ENCODE peak calls at places on chromosomes 16 and 17, in six cellular contexts. W is heart right ventricle, E is SK-N-SH, A is GM13976, D is left ventricle myocardium inferior, C is fibroblast of pulmonary artery. P is an unnamed sample.

GRCh38 chr16:30113031-30113710 is at the start of gene GDPD3:
- DNase-seq in W (peak), A (no peak), C (no peak), D (peak), E (no peak), P (no peak)

GRCh38 chr16:86213427-86214205 is 296.7 kb upstream of the FOXF1 start:
- DNase-seq in E (no peak), C (no peak), W (no peak), D (no peak), A (no peak), P (no peak)

GRCh38 chr17:68417317-68417716 is 40.0 kb downstream of the WIPI1 start:
- DNase-seq in E (no peak), W (no peak), D (no peak), C (no peak), A (no peak), P (no peak)

GRCh38 chr17:82000803-82001649 is 21.7 kb downstream of the CENPX start:
- DNase-seq in D (no peak), C (no peak), A (no peak), W (no peak), E (no peak), P (no peak)

GRCh38 chr17:54536306-54536705 is 364.3 kb upstream of the TOM1L1 start:
- DNase-seq in E (no peak), W (no peak), D (no peak), C (no peak), A (no peak), P (no peak)

GRCh38 chr16:67296422-67296821 is 17.1 kb downstream of the PLEKHG4 start:
- DNase-seq in E (no peak), W (no peak), C (peak), D (no peak), A (no peak), P (no peak)

GRCh38 chr17:40480501-40481003 is 20.9 kb downstream of the TNS4 start:
- DNase-seq in D (no peak), W (peak), C (peak), E (no peak), A (peak), P (peak)

GRCh38 chr17:39867891-39868553 is at the start of gene ZPBP2:
- DNase-seq in E (no peak), D (no peak), C (no peak), W (no peak), A (peak), P (peak)

GRCh38 chr17:67289174-67289876 is 44.3 kb upstream of the HELZ start:
- DNase-seq in C (peak), A (no peak), W (peak), E (no peak), D (peak), P (no peak)

GRCh38 chr17:40517981-40518380 is 16.6 kb upstream of the TNS4 start:
- DNase-seq in C (no peak), A (no peak), W (no peak), E (no peak), D (no peak), P (no peak)

GRCh38 chr17:38606646-38607611 is 1.2 kb upstream of the SRCIN1 start:
- DNase-seq in A (no peak), W (peak), E (no peak), C (no peak), D (peak), P (no peak)

GRCh38 chr17:17886253-17886652 is 49.5 kb upstream of the SREBF1 start:
- DNase-seq in D (peak), C (no peak), E (no peak), W (peak), A (no peak), P (no peak)

GRCh38 chr16:53055603-53056527 is 1.1 kb downstream of the CHD9 start:
- DNase-seq in W (no peak), D (no peak), E (peak), C (peak), A (no peak), P (peak)

GRCh38 chr16:70687671-70688265 is 1.9 kb upstream of the MTSS2 start:
- DNase-seq in W (peak), C (no peak), D (no peak), E (no peak), A (no peak), P (no peak)

GRCh38 chr17:62882284-62882683 is 74.2 kb upstream of the MARCHF10 start:
- DNase-seq in D (no peak), C (no peak), E (no peak), A (no peak), W (no peak), P (no peak)

GRCh38 chr17:64741038-64741641 is 79.0 kb upstream of the SMURF2 start:
- DNase-seq in D (no peak), W (no peak), A (no peak), C (peak), E (no peak), P (no peak)

GRCh38 chr16:21060027-21060510 is 90.6 kb downstream of the DNAH3 start:
- DNase-seq in D (no peak), W (no peak), E (no peak), A (no peak), C (no peak), P (no peak)

GRCh38 chr17:79664925-79665738 is 54.3 kb upstream of the RBFOX3 start:
- DNase-seq in W (peak), E (peak), D (peak), A (no peak), C (peak), P (no peak)

GRCh38 chr16:11085025-11085485 is 140.7 kb downstream of the CLEC16A start:
- DNase-seq in W (no peak), E (peak), D (no peak), A (no peak), C (no peak), P (no peak)

GRCh38 chr16:30491744-30492308 is 19.3 kb downstream of the ITGAL start:
- DNase-seq in C (peak), E (no peak), A (no peak), D (no peak), W (no peak), P (no peak)

GRCh38 chr16:19542138-19542821 is 13.2 kb upstream of the VPS35L start:
- DNase-seq in E (no peak), W (no peak), D (no peak), C (no peak), A (no peak), P (no peak)

GRCh38 chr16:77677129-77677528 is 45.2 kb upstream of the NUDT7 start:
- DNase-seq in W (no peak), C (no peak), E (no peak), A (no peak), D (no peak), P (no peak)

GRCh38 chr16:10228779-10229178 is 46.6 kb upstream of the GRIN2A start:
- DNase-seq in E (peak), C (no peak), D (no peak), W (no peak), A (no peak), P (no peak)

GRCh38 chr16:11391576-11391975 is 46.3 kb downstream of the RMI2 start:
- DNase-seq in A (no peak), D (no peak), E (peak), C (no peak), W (no peak), P (no peak)

GRCh38 chr16:12417830-12418229 is 385.9 kb downstream of the CPPED1 start:
- DNase-seq in W (no peak), A (no peak), D (no peak), C (peak), E (no peak), P (no peak)

GRCh38 chr16:22370038-22370541 is 4.3 kb downstream of the CDR2 start:
- DNase-seq in C (peak), E (no peak), A (no peak), W (no peak), D (no peak), P (no peak)

GRCh38 chr17:18261146-18261515 is 669 bp downstream of the MIEF2 start:
- DNase-seq in E (peak), C (peak), A (peak), W (peak), D (peak), P (no peak)

GRCh38 chr17:1003972-1004768 is 7.2 kb downstream of the TIMM22 start:
- DNase-seq in D (no peak), C (no peak), E (peak), W (no peak), A (peak), P (no peak)

GRCh38 chr17:37239690-37240344 is 136.0 kb upstream of the C17orf78 start:
- DNase-seq in D (no peak), A (peak), C (peak), E (peak), W (no peak), P (peak)

GRCh38 chr16:66948034-66948821 is 12.8 kb upstream of the CES3 start:
- DNase-seq in C (no peak), W (no peak), A (no peak), E (no peak), D (no peak), P (no peak)

GRCh38 chr16:84941916-84942315 is 69.4 kb downstream of the ZDHHC7 start:
- DNase-seq in W (no peak), E (no peak), C (no peak), D (no peak), A (no peak), P (no peak)

GRCh38 chr16:81786321-81786720 is 7.2 kb downstream of the PLCG2 start:
- DNase-seq in W (no peak), C (peak), D (no peak), E (no peak), A (no peak), P (no peak)

GRCh38 chr17:17580662-17581470 is 10.6 kb downstream of the PEMT start:
- DNase-seq in E (no peak), W (no peak), C (peak), D (no peak), A (no peak), P (no peak)

GRCh38 chr17:75191584-75191983 is 8.8 kb upstream of the SUMO2 start:
- DNase-seq in A (no peak), W (no peak), E (no peak), D (no peak), C (peak), P (no peak)

GRCh38 chr16:55569025-55569424 is 2.5 kb downstream of the CAPNS2 start:
- DNase-seq in C (peak), E (no peak), A (no peak), D (no peak), W (no peak), P (no peak)

GRCh38 chr16:50381679-50382440 is 13.1 kb upstream of the BRD7 start:
- DNase-seq in D (no peak), E (no peak), A (no peak), W (no peak), C (no peak), P (no peak)

GRCh38 chr17:64661981-64662773 is at the start of gene SMURF2:
- DNase-seq in A (peak), E (peak), W (peak), D (peak), C (peak), P (peak)

GRCh38 chr17:7889166-7889584 is 586 bp downstream of the CHD3 start:
- DNase-seq in W (peak), E (peak), C (peak), D (peak), A (no peak), P (peak)
- TF ChIP-seq CTCF in W (peak), E (peak), C (peak), D (peak), A (no peak), P (no peak)

GRCh38 chr17:56926270-56926669 is 12.4 kb upstream of the TRIM25 start:
- DNase-seq in W (no peak), D (no peak), C (no peak), E (no peak), A (no peak), P (no peak)

GRCh38 chr17:56925088-56925487 is 11.2 kb upstream of the TRIM25 start:
- DNase-seq in E (no peak), A (no peak), D (no peak), W (no peak), C (no peak), P (no peak)

GRCh38 chr17:56929362-56929969 is 15.6 kb upstream of the TRIM25 start:
- DNase-seq in E (no peak), D (no peak), C (no peak), A (no peak), W (no peak), P (no peak)

GRCh38 chr17:56928586-56928985 is 14.7 kb upstream of the TRIM25 start:
- DNase-seq in A (no peak), C (no peak), W (no peak), D (no peak), E (no peak), P (no peak)

DNA sequence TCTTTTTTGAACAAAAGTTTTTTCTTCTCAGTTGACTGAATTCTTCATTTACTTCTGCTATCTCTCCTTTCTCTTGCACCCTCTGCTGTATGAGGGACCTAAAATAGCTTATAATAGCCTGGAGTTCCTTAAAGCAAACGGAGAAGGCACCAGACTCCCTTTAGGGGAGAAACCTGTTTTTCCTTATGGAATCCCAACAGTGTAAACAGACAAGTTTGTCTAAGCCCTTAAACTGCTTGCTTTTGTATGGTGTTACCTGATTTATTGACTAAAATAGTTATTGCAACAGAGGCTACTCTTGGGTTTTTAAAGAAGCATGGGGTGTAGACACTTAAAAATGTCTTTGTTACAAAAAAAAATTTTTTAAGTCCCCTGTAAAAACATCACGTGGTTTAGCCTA is 12.9 kb upstream of the TRIM25 start:
- DNase-seq in A (no peak), C (no peak), D (no peak), W (no peak), E (no peak), P (no peak)
- TF ChIP-seq CTCF in A (no peak), C (no peak), D (no peak), W (no peak), E (no peak), P (no peak)

GRCh38 chr17:41583137-41584127 is 3.3 kb downstream of the KRT14 start:
- DNase-seq in C (no peak), W (no peak), A (no peak), E (no peak), D (no peak), P (no peak)
- TF ChIP-seq CTCF in C (peak), W (no peak), A (no peak), E (no peak), D (no peak), P (no peak)

GRCh38 chr16:24409045-24409444 is 130.3 kb upstream of the RBBP6 start:
- DNase-seq in C (no peak), A (peak), W (no peak), D (no peak), E (peak), P (no peak)
- TF ChIP-seq CTCF in C (no peak), A (no peak), W (no peak), D (no peak), E (peak), P (no peak)

GRCh38 chr17:28725166-28725659 is 820 bp downstream of the TLCD1 start:
- DNase-seq in C (peak), D (no peak), E (no peak), W (no peak), A (no peak), P (no peak)
- TF ChIP-seq CTCF in C (no peak), D (no peak), E (peak), W (no peak), A (peak), P (no peak)

DNA sequence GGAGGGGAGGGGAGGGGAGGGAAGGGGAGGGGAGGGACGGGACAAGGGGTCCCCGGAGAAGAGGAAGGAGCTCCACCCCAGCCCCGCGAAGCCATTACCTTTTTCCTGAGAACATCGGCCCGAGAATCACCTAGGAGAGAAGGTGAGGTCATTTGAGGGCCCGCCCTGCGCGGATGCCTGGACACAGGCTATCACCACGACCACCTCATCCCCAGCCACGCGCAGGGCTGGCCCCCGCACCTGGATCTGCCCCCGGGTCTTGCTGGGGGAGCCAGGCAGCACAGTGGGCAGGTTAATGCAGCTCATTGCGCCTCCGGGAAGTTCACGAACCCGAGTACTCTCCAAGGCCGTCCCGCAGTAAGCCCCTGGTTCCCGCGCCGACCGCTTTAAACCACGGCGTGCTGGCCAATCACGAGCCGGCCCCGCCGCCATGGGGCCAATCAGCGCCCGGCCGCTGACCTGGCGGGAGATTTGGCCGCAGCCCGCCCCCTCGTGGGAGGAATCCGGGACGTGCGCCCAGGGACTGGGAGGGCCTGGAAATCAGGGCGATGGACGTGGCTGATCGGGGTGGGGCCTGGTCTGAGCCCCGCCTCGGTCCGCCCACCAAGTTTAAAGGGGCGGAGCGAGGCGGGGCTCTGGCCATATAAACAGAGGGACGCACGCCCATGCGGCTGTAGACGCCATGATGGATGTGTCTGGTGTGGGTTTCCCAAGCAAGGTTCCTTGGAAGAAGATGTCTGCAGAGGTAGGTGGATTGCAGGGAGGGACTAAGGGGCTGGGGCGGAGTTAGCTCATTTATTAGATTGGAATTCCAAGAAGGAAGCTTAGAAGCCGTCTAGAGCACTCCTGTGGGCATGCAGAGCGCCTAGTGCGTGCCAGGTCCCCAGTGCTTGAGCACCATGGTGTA is at the start of the genes AFMID and TK1:
- DNase-seq in C (peak), A (peak), W (peak), E (peak), D (peak), P (peak)
- TF ChIP-seq CTCF in C (peak), A (peak), W (peak), E (peak), D (peak), P (peak)